ENCODE peak calls at places on chromosomes 5 and 9, in four cellular contexts. One of them, this sample, is unnamed.

GRCh38 chr9:2623046-2623865 is 1.7 kb downstream of the VLDLR start:
- DNase-seq in stomach: peak; percentile 68
- DNase-seq in breast epithelium: peak; percentile 22
- DNase-seq in IMR-90: peak; percentile 59
- DNase-seq in this sample: peak; percentile 62

GRCh38 chr5:128630078-128630575 is 92.1 kb upstream of the FBN2 start:
- DNase-seq in IMR-90: no peak
- DNase-seq in breast epithelium: no peak
- DNase-seq in stomach: no peak
- DNase-seq in this sample: no peak

GRCh38 chr5:14190194-14191164 is 47.3 kb downstream of the TRIO start:
- DNase-seq in breast epithelium: no peak
- DNase-seq in stomach: no peak
- DNase-seq in IMR-90: peak; percentile 99
- DNase-seq in this sample: peak; percentile 97

GRCh38 chr5:6712136-6712581 is 1.1 kb upstream of the TENT4A start:
- DNase-seq in IMR-90: peak; percentile 73
- DNase-seq in breast epithelium: peak; percentile 23
- DNase-seq in stomach: peak; percentile 50
- DNase-seq in this sample: peak; percentile 58

GRCh38 chr9:113999256-114000062 is 78.6 kb downstream of the AMBP start:
- DNase-seq in breast epithelium: no peak
- DNase-seq in stomach: peak; percentile 14
- DNase-seq in IMR-90: no peak
- DNase-seq in this sample: no peak

GRCh38 chr9:87521834-87522233 is 24.2 kb downstream of the DAPK1 start:
- DNase-seq in stomach: no peak
- DNase-seq in IMR-90: no peak
- DNase-seq in breast epithelium: no peak
- DNase-seq in this sample: no peak

GRCh38 chr9:7636297-7636696 is 163.3 kb downstream of the DMAC1 start:
- DNase-seq in breast epithelium: no peak
- DNase-seq in stomach: no peak
- DNase-seq in IMR-90: no peak
- DNase-seq in this sample: no peak

GRCh38 chr5:179866241-179867078 is 7.8 kb upstream of the MRNIP start:
- DNase-seq in breast epithelium: no peak
- DNase-seq in IMR-90: no peak
- DNase-seq in stomach: no peak
- DNase-seq in this sample: no peak

GRCh38 chr5:141590127-141590526 is 28.7 kb downstream of the DIAPH1 start:
- DNase-seq in IMR-90: no peak
- DNase-seq in stomach: no peak
- DNase-seq in breast epithelium: no peak
- DNase-seq in this sample: no peak

GRCh38 chr9:114335745-114336144 is 6.1 kb downstream of the ORM2 start:
- DNase-seq in breast epithelium: no peak
- DNase-seq in stomach: no peak
- DNase-seq in IMR-90: no peak
- DNase-seq in this sample: no peak

GRCh38 chr9:9751996-9752395 is 860.8 kb downstream of the PTPRD start:
- DNase-seq in breast epithelium: no peak
- DNase-seq in stomach: no peak
- DNase-seq in IMR-90: no peak
- DNase-seq in this sample: no peak

GRCh38 chr9:134591082-134591571 is 50.5 kb upstream of the COL5A1 start:
- DNase-seq in breast epithelium: no peak
- DNase-seq in IMR-90: no peak
- DNase-seq in stomach: no peak
- DNase-seq in this sample: no peak

GRCh38 chr5:169827769-169828168 is 152.5 kb downstream of the INSYN2B start:
- DNase-seq in IMR-90: peak; percentile 14
- DNase-seq in breast epithelium: no peak
- DNase-seq in stomach: no peak
- DNase-seq in this sample: peak; percentile 36

GRCh38 chr5:37810311-37810710 is 29.5 kb downstream of the GDNF start:
- DNase-seq in IMR-90: peak; percentile 64
- DNase-seq in stomach: no peak
- DNase-seq in breast epithelium: no peak
- DNase-seq in this sample: no peak

GRCh38 chr9:113998114-113998513 is 80.0 kb downstream of the AMBP start:
- DNase-seq in breast epithelium: no peak
- DNase-seq in stomach: peak; percentile 10
- DNase-seq in IMR-90: no peak
- DNase-seq in this sample: no peak

GRCh38 chr5:2491846-2492245 is 259.6 kb downstream of the IRX2 start:
- DNase-seq in stomach: no peak
- DNase-seq in breast epithelium: no peak
- DNase-seq in IMR-90: no peak
- DNase-seq in this sample: no peak

GRCh38 chr5:106964102-106964501 is 706.6 kb downstream of the EFNA5 start:
- DNase-seq in breast epithelium: no peak
- DNase-seq in stomach: no peak
- DNase-seq in IMR-90: no peak
- DNase-seq in this sample: peak; percentile 30

GRCh38 chr9:3385871-3386270 is 139.9 kb downstream of the RFX3 start:
- DNase-seq in breast epithelium: no peak
- DNase-seq in stomach: no peak
- DNase-seq in IMR-90: no peak
- DNase-seq in this sample: no peak

GRCh38 chr9:4371108-4371507 is 71.2 kb upstream of the GLIS3 start:
- DNase-seq in IMR-90: peak; percentile 92
- DNase-seq in stomach: no peak
- DNase-seq in breast epithelium: no peak
- DNase-seq in this sample: peak; percentile 83

GRCh38 chr9:122552812-122553211 is at the start of gene OR1N2:
- DNase-seq in breast epithelium: no peak
- DNase-seq in stomach: no peak
- DNase-seq in IMR-90: no peak
- DNase-seq in this sample: no peak

GRCh38 chr9:87516222-87516930 is 18.7 kb downstream of the DAPK1 start:
- DNase-seq in breast epithelium: no peak
- DNase-seq in stomach: peak; percentile 44
- DNase-seq in IMR-90: no peak
- DNase-seq in this sample: peak; percentile 79

GRCh38 chr9:69319324-69320040 is 5.5 kb upstream of the ENTREP1 start:
- DNase-seq in breast epithelium: no peak
- DNase-seq in stomach: no peak
- DNase-seq in IMR-90: no peak
- DNase-seq in this sample: no peak

GRCh38 chr9:73200694-73201432 is 49.2 kb downstream of the ANXA1 start:
- DNase-seq in IMR-90: peak; percentile 23
- DNase-seq in breast epithelium: no peak
- DNase-seq in stomach: no peak
- DNase-seq in this sample: peak; percentile 58

GRCh38 chr5:58458851-58459275 is 1.0 kb downstream of the PLK2 start:
- DNase-seq in stomach: no peak
- DNase-seq in IMR-90: no peak
- DNase-seq in breast epithelium: no peak
- DNase-seq in this sample: peak; percentile 56

GRCh38 chr5:172444110-172444510 is 10.2 kb downstream of the SH3PXD2B start:
- DNase-seq in stomach: no peak
- DNase-seq in IMR-90: peak; percentile 78
- DNase-seq in breast epithelium: no peak
- DNase-seq in this sample: peak; percentile 87

GRCh38 chr5:142053434-142054253 is 40.8 kb upstream of the GNPDA1 start:
- DNase-seq in stomach: no peak
- DNase-seq in breast epithelium: no peak
- DNase-seq in IMR-90: peak; percentile 43
- DNase-seq in this sample: peak; percentile 51

GRCh38 chr5:101929628-101930027 is 366.5 kb downstream of the SLCO4C1 start:
- DNase-seq in IMR-90: no peak
- DNase-seq in stomach: no peak
- DNase-seq in breast epithelium: no peak
- DNase-seq in this sample: no peak

GRCh38 chr5:113246371-113246870 is 188.4 kb downstream of the TSSK1B start:
- DNase-seq in stomach: no peak
- DNase-seq in IMR-90: no peak
- DNase-seq in breast epithelium: no peak
- DNase-seq in this sample: peak; percentile 95

GRCh38 chr9:34403554-34404380 is 27.1 kb upstream of the MYORG start:
- DNase-seq in IMR-90: peak; percentile 68
- DNase-seq in stomach: peak; percentile 77
- DNase-seq in breast epithelium: peak; percentile 49
- DNase-seq in this sample: peak; percentile 73

GRCh38 chr5:61030163-61030482 is 85.1 kb downstream of the NDUFAF2 start:
- DNase-seq in IMR-90: peak; percentile 71
- DNase-seq in breast epithelium: no peak
- DNase-seq in stomach: no peak
- DNase-seq in this sample: no peak

GRCh38 chr9:124399323-124399962 is 15.8 kb downstream of the PSMB7 start:
- DNase-seq in stomach: no peak
- DNase-seq in IMR-90: peak; percentile 67
- DNase-seq in breast epithelium: peak; percentile 34
- DNase-seq in this sample: peak; percentile 44

GRCh38 chr5:115831163-115831768 is 10.1 kb downstream of the ATG12 start:
- DNase-seq in IMR-90: peak; percentile 49
- DNase-seq in stomach: no peak
- DNase-seq in breast epithelium: no peak
- DNase-seq in this sample: peak; percentile 56

GRCh38 chr5:120872292-120872691 is 408.2 kb downstream of the PRR16 start:
- DNase-seq in IMR-90: no peak
- DNase-seq in stomach: no peak
- DNase-seq in breast epithelium: no peak
- DNase-seq in this sample: no peak

GRCh38 chr9:127682351-127683136 is 24.2 kb upstream of the CFAP157 start:
- DNase-seq in breast epithelium: no peak
- DNase-seq in stomach: no peak
- DNase-seq in IMR-90: no peak
- DNase-seq in this sample: no peak

GRCh38 chr9:86668488-86668887 is 278.8 kb downstream of the GAS1 start:
- DNase-seq in stomach: no peak
- DNase-seq in IMR-90: peak; percentile 62
- DNase-seq in breast epithelium: no peak
- DNase-seq in this sample: no peak

GRCh38 chr9:24590432-24590831 is 44.7 kb upstream of the IZUMO3 start:
- DNase-seq in stomach: no peak
- DNase-seq in IMR-90: no peak
- DNase-seq in breast epithelium: no peak
- DNase-seq in this sample: no peak

GRCh38 chr9:30519756-30520155 is 1864.7 kb upstream of the ACO1 start:
- DNase-seq in stomach: no peak
- DNase-seq in breast epithelium: no peak
- DNase-seq in IMR-90: no peak
- DNase-seq in this sample: peak; percentile 7

GRCh38 chr5:158639876-158640570 is 459.7 kb downstream of the EBF1 start:
- DNase-seq in breast epithelium: no peak
- DNase-seq in IMR-90: peak; percentile 1
- DNase-seq in stomach: no peak
- DNase-seq in this sample: peak; percentile 4

GRCh38 chr9:93301291-93301811 is 117.4 kb downstream of the WNK2 start:
- DNase-seq in IMR-90: no peak
- DNase-seq in stomach: no peak
- DNase-seq in breast epithelium: no peak
- DNase-seq in this sample: no peak

GRCh38 chr9:97299809-97300414 is 7.5 kb upstream of the CCDC180 start:
- DNase-seq in stomach: no peak
- DNase-seq in breast epithelium: no peak
- DNase-seq in IMR-90: no peak
- DNase-seq in this sample: no peak

GRCh38 chr9:97301974-97302373 is 5.5 kb upstream of the CCDC180 start:
- DNase-seq in breast epithelium: no peak
- DNase-seq in IMR-90: no peak
- DNase-seq in stomach: no peak
- DNase-seq in this sample: no peak

GRCh38 chr9:97293827-97294226 is 13.6 kb upstream of the CCDC180 start:
- DNase-seq in IMR-90: no peak
- DNase-seq in stomach: no peak
- DNase-seq in breast epithelium: no peak
- DNase-seq in this sample: no peak

GRCh38 chr9:97300586-97300985 is 6.9 kb upstream of the CCDC180 start:
- DNase-seq in breast epithelium: no peak
- DNase-seq in IMR-90: no peak
- DNase-seq in stomach: no peak
- DNase-seq in this sample: no peak

DNA sequence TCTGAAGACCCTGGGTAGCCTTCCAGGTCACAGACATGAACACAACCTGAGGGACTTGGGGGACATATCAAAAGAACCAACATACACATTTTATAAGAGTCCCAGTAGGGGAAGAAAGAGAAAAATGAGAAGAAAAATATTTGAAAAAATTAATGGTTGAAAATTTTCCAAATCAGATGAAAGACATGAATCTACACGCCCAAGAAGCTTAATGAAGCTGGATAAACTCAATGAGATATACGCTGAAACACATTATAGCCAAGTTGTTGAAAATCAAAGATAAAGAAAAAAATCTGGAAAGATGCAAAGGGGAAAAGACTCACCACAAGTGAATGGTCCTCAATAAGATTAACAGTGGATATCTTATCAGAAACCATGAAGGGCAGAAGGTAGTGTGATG is 9.6 kb upstream of the CCDC180 start:
- DNase-seq in breast epithelium: no peak
- DNase-seq in IMR-90: no peak
- DNase-seq in stomach: no peak
- DNase-seq in this sample: no peak
- H3K4me3 ChIP-seq in breast epithelium: no peak overlapping the region
- H3K4me3 ChIP-seq in IMR-90: no peak overlapping the region
- H3K4me3 ChIP-seq in stomach: no peak overlapping the region
- H3K4me3 ChIP-seq in this sample: no peak overlapping the region

DNA sequence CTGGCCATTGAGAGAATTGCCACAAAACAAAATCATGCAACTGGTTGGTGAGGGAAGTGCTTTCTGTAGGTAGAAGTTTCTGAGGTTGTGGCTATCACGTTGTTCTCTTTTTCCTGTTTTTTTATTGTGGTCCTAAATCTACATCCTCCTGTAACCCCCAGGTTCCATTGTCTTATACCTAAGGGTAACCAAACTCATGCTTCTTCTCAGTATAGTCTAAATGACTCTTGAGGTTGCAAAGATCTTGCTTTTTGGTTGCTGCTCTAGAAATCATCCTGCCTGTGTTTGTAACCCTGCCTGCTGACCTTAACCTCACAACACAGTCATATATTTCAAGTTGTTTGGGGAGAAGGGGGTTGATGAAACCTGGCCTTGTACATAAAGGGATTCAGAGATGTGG is 273.1 kb downstream of the CD180 start:
- DNase-seq in IMR-90: no peak
- DNase-seq in stomach: no peak
- DNase-seq in breast epithelium: no peak
- DNase-seq in this sample: no peak
- H3K4me3 ChIP-seq in IMR-90: no peak overlapping the region
- H3K4me3 ChIP-seq in stomach: no peak overlapping the region
- H3K4me3 ChIP-seq in breast epithelium: no peak overlapping the region
- H3K4me3 ChIP-seq in this sample: no peak overlapping the region

GRCh38 chr9:136393531-136393930 is 6.4 kb downstream of the SNAPC4 start:
- DNase-seq in breast epithelium: no peak
- DNase-seq in stomach: no peak
- DNase-seq in IMR-90: no peak
- DNase-seq in this sample: no peak
- H3K4me3 ChIP-seq in breast epithelium: no peak overlapping the region
- H3K4me3 ChIP-seq in stomach: no peak overlapping the region
- H3K4me3 ChIP-seq in IMR-90: no peak overlapping the region
- H3K4me3 ChIP-seq in this sample: no peak overlapping the region

GRCh38 chr9:125821078-125821477 is 73.9 kb downstream of the PBX3 start:
- DNase-seq in IMR-90: no peak
- DNase-seq in stomach: no peak
- DNase-seq in breast epithelium: no peak
- DNase-seq in this sample: no peak
- H3K4me3 ChIP-seq in IMR-90: no peak overlapping the region
- H3K4me3 ChIP-seq in stomach: no peak overlapping the region
- H3K4me3 ChIP-seq in breast epithelium: no peak overlapping the region
- H3K4me3 ChIP-seq in this sample: no peak overlapping the region

GRCh38 chr5:39167141-39167972 is 52.0 kb downstream of the FYB1 start:
- DNase-seq in IMR-90: peak; percentile 28
- DNase-seq in breast epithelium: no peak
- DNase-seq in stomach: no peak
- DNase-seq in this sample: peak; percentile 6
- H3K4me3 ChIP-seq in IMR-90: no peak overlapping the region
- H3K4me3 ChIP-seq in breast epithelium: no peak overlapping the region
- H3K4me3 ChIP-seq in stomach: no peak overlapping the region
- H3K4me3 ChIP-seq in this sample: no peak overlapping the region

This sample was measured in fibroblast of pulmonary artery.